ENCODE peak calls at places on chromosomes 13 and 19, in six cellular contexts. H, G, L, M, Y and K are unnamed samples.

GRCh38 chr19:12790628-12791344 is 500 bp upstream of the JUNB start:
- DNase-seq in Y (no peak), L (no peak), M (no peak), H (no peak), G (no peak), K (no peak)

GRCh38 chr19:2235396-2236284 is 489 bp downstream of the PLEKHJ1 start:
- DNase-seq in L (no peak), Y (no peak), H (peak; percentile 80), G (no peak), M (peak; percentile 6), K (no peak)

GRCh38 chr19:46546194-46546896 is 50.7 kb upstream of the PNMA8B start:
- DNase-seq in L (no peak), H (peak; percentile 73), G (peak; percentile 66), M (peak; percentile 74), Y (no peak), K (peak; percentile 76)

GRCh38 chr19:2302319-2303208 is 5.4 kb downstream of the LINGO3 start:
- DNase-seq in Y (no peak), M (no peak), H (no peak), L (no peak), G (peak; percentile 72), K (no peak)

GRCh38 chr13:41985788-41986508 is 25.0 kb upstream of the VWA8 start:
- DNase-seq in G (no peak), L (no peak), H (no peak), Y (no peak), M (no peak), K (no peak)

GRCh38 chr13:47829684-47830083 is 171.4 kb downstream of the SUCLA2 start:
- DNase-seq in G (no peak), L (no peak), M (no peak), Y (no peak), H (no peak), K (no peak)

GRCh38 chr13:113567681-113568080 is 16.9 kb upstream of the TFDP1 start:
- DNase-seq in M (no peak), G (no peak), Y (no peak), L (no peak), H (peak; percentile 8), K (peak; percentile 62)

GRCh38 chr19:7188682-7189629 is 105.3 kb downstream of the INSR start:
- DNase-seq in M (no peak), G (no peak), H (no peak), L (no peak), Y (no peak), K (no peak)

GRCh38 chr19:6125571-6125989 is 9.9 kb upstream of the ACSBG2 start:
- DNase-seq in L (peak; percentile 62), M (peak; percentile 77), H (no peak), G (peak; percentile 63), Y (no peak), K (no peak)

GRCh38 chr13:43787998-43788397 is 1.2 kb upstream of the ENOX1 start:
- DNase-seq in H (no peak), L (peak; percentile 33), M (peak; percentile 38), Y (no peak), G (peak; percentile 20), K (no peak)
- TF ChIP-seq CTCF in H (peak; percentile 23), L (peak; percentile 53), M (peak; percentile 36), Y (no peak), G (no peak), K (peak; percentile 43)

GRCh38 chr19:35657904-35658700 is 8.2 kb upstream of the UPK1A start:
- DNase-seq in Y (no peak), H (no peak), G (no peak), M (no peak), L (no peak), K (no peak)
- TF ChIP-seq CTCF in Y (no peak), H (no peak), G (peak; percentile 19), M (no peak), L (peak; percentile 11), K (no peak)

GRCh38 chr13:30933334-30933681 is 852 bp downstream of the TEX26 start:
- DNase-seq in Y (no peak), G (no peak), H (no peak), M (no peak), L (no peak), K (no peak)

GRCh38 chr13:30936920-30937319 is 4.5 kb downstream of the TEX26 start:
- DNase-seq in G (no peak), H (no peak), M (no peak), L (no peak), Y (no peak), K (no peak)

GRCh38 chr13:30932481-30933333 is at the start of gene TEX26:
- DNase-seq in M (no peak), Y (no peak), G (peak; percentile 83), H (no peak), L (no peak), K (no peak)

GRCh38 chr13:30934803-30935202 is 2.3 kb downstream of the TEX26 start:
- DNase-seq in H (no peak), G (no peak), M (no peak), L (no peak), Y (no peak), K (no peak)

GRCh38 chr13:30934381-30934780 is 1.9 kb downstream of the TEX26 start:
- DNase-seq in M (peak; percentile 16), L (no peak), G (peak; percentile 35), Y (no peak), H (no peak), K (no peak)
- TF ChIP-seq CTCF in M (no peak), L (peak; percentile 23), G (peak; percentile 18), Y (no peak), H (no peak), K (no peak)

GRCh38 chr13:66446413-66446812 is 783.7 kb downstream of the PCDH9 start:
- DNase-seq in G (no peak), L (no peak), H (no peak), M (peak; percentile 23), Y (no peak), K (no peak)
- TF ChIP-seq CTCF in G (no peak), L (no peak), H (no peak), M (no peak), Y (no peak), K (no peak)

GRCh38 chr19:4206818-4207484 is 22.4 kb upstream of the EBI3 start:
- DNase-seq in M (no peak), G (no peak), H (no peak), Y (no peak), L (no peak), K (no peak)
- TF ChIP-seq CTCF in M (no peak), G (no peak), H (no peak), Y (no peak), L (no peak), K (peak; percentile 44)